ENCODE peak calls at places on chromosome 7, in five cellular contexts. One of them, this sample, is unnamed.

GRCh38 chr7:50595538-50596102 is 30.4 kb upstream of the DDC start:
- DNase-seq in trophoblast cell: peak
- DNase-seq in IMR-90: peak
- DNase-seq in neuronal stem cell: peak
- DNase-seq in H1: no peak
- DNase-seq in this sample: peak

GRCh38 chr7:24328050-24328449 is 44.1 kb downstream of the NPY start:
- DNase-seq in trophoblast cell: no peak
- DNase-seq in IMR-90: no peak
- DNase-seq in neuronal stem cell: no peak
- DNase-seq in H1: no peak
- DNase-seq in this sample: no peak

GRCh38 chr7:29564455-29565185 is 985 bp downstream of the PRR15 start:
- DNase-seq in trophoblast cell: peak
- DNase-seq in IMR-90: peak
- DNase-seq in neuronal stem cell: no peak
- DNase-seq in H1: no peak
- DNase-seq in this sample: peak

GRCh38 chr7:77288676-77289320 is 89.2 kb upstream of the FGL2 start:
- DNase-seq in trophoblast cell: no peak
- DNase-seq in IMR-90: peak
- DNase-seq in neuronal stem cell: no peak
- DNase-seq in H1: no peak
- DNase-seq in this sample: no peak

GRCh38 chr7:17206354-17206905 is 92.0 kb upstream of the AHR start:
- DNase-seq in trophoblast cell: no peak
- DNase-seq in IMR-90: no peak
- DNase-seq in neuronal stem cell: no peak
- DNase-seq in H1: no peak
- DNase-seq in this sample: no peak

GRCh38 chr7:100167912-100168323 is 499 bp downstream of the GAL3ST4 start:
- DNase-seq in trophoblast cell: no peak
- DNase-seq in IMR-90: no peak
- DNase-seq in neuronal stem cell: no peak
- DNase-seq in H1: no peak
- DNase-seq in this sample: peak

GRCh38 chr7:147308539-147308938 is 1191.9 kb downstream of the CNTNAP2 start:
- DNase-seq in trophoblast cell: no peak
- DNase-seq in IMR-90: no peak
- DNase-seq in neuronal stem cell: peak
- DNase-seq in H1: no peak
- DNase-seq in this sample: no peak

GRCh38 chr7:111476586-111477293 is 85.6 kb downstream of the IMMP2L start:
- DNase-seq in trophoblast cell: no peak
- DNase-seq in IMR-90: no peak
- DNase-seq in neuronal stem cell: no peak
- DNase-seq in H1: no peak
- DNase-seq in this sample: no peak

GRCh38 chr7:123275036-123275753 is 75.4 kb upstream of the SLC13A1 start:
- DNase-seq in trophoblast cell: no peak
- DNase-seq in IMR-90: no peak
- DNase-seq in neuronal stem cell: no peak
- DNase-seq in H1: no peak
- DNase-seq in this sample: no peak

GRCh38 chr7:74042746-74043522 is 15.0 kb downstream of the ELN start:
- DNase-seq in trophoblast cell: no peak
- DNase-seq in IMR-90: no peak
- DNase-seq in neuronal stem cell: no peak
- DNase-seq in H1: no peak
- DNase-seq in this sample: no peak

GRCh38 chr7:114481995-114482394 is 67.4 kb downstream of the FOXP2 start:
- DNase-seq in trophoblast cell: no peak
- DNase-seq in IMR-90: peak
- DNase-seq in neuronal stem cell: no peak
- DNase-seq in H1: no peak
- DNase-seq in this sample: no peak

GRCh38 chr7:157717211-157718174 is 380.7 kb downstream of the DNAJB6 start:
- DNase-seq in trophoblast cell: no peak
- DNase-seq in IMR-90: no peak
- DNase-seq in neuronal stem cell: no peak
- DNase-seq in H1: no peak
- DNase-seq in this sample: no peak

GRCh38 chr7:132063800-132064199 is 507.4 kb upstream of the PODXL start:
- DNase-seq in trophoblast cell: no peak
- DNase-seq in IMR-90: no peak
- DNase-seq in neuronal stem cell: no peak
- DNase-seq in H1: no peak
- DNase-seq in this sample: no peak

GRCh38 chr7:142804715-142805114 is 33.9 kb downstream of the PRSS2 start:
- DNase-seq in trophoblast cell: no peak
- DNase-seq in IMR-90: no peak
- DNase-seq in neuronal stem cell: no peak
- DNase-seq in H1: no peak
- DNase-seq in this sample: no peak

GRCh38 chr7:94975316-94975715 is 67.9 kb downstream of the PPP1R9A start:
- DNase-seq in trophoblast cell: no peak
- DNase-seq in IMR-90: no peak
- DNase-seq in neuronal stem cell: no peak
- DNase-seq in H1: no peak
- DNase-seq in this sample: no peak

GRCh38 chr7:5657901-5658300 is 123.6 kb downstream of the RNF216 start:
- DNase-seq in trophoblast cell: no peak
- DNase-seq in IMR-90: peak
- DNase-seq in neuronal stem cell: no peak
- DNase-seq in H1: no peak
- DNase-seq in this sample: no peak

GRCh38 chr7:104621332-104621731 is 292.9 kb downstream of the LHFPL3 start:
- DNase-seq in trophoblast cell: no peak
- DNase-seq in IMR-90: no peak
- DNase-seq in neuronal stem cell: no peak
- DNase-seq in H1: no peak
- DNase-seq in this sample: no peak

GRCh38 chr7:132646064-132646463 is 69.8 kb upstream of the PLXNA4 start:
- DNase-seq in trophoblast cell: no peak
- DNase-seq in IMR-90: no peak
- DNase-seq in neuronal stem cell: no peak
- DNase-seq in H1: no peak
- DNase-seq in this sample: no peak

GRCh38 chr7:19692111-19692828 is 16.6 kb downstream of the POLR1F start:
- DNase-seq in trophoblast cell: no peak
- DNase-seq in IMR-90: no peak
- DNase-seq in neuronal stem cell: no peak
- DNase-seq in H1: no peak
- DNase-seq in this sample: no peak

GRCh38 chr7:111867348-111867931 is 305.1 kb upstream of the IMMP2L start:
- DNase-seq in trophoblast cell: no peak
- DNase-seq in IMR-90: no peak
- DNase-seq in neuronal stem cell: no peak
- DNase-seq in H1: no peak
- DNase-seq in this sample: no peak

GRCh38 chr7:16934947-16935742 is 53.4 kb upstream of the AGR3 start:
- DNase-seq in trophoblast cell: no peak
- DNase-seq in IMR-90: peak
- DNase-seq in neuronal stem cell: no peak
- DNase-seq in H1: no peak
- DNase-seq in this sample: no peak

GRCh38 chr7:39353615-39354376 is 212.4 kb upstream of the YAE1 start:
- DNase-seq in trophoblast cell: peak
- DNase-seq in IMR-90: no peak
- DNase-seq in neuronal stem cell: peak
- DNase-seq in H1: peak
- DNase-seq in this sample: peak

DNA sequence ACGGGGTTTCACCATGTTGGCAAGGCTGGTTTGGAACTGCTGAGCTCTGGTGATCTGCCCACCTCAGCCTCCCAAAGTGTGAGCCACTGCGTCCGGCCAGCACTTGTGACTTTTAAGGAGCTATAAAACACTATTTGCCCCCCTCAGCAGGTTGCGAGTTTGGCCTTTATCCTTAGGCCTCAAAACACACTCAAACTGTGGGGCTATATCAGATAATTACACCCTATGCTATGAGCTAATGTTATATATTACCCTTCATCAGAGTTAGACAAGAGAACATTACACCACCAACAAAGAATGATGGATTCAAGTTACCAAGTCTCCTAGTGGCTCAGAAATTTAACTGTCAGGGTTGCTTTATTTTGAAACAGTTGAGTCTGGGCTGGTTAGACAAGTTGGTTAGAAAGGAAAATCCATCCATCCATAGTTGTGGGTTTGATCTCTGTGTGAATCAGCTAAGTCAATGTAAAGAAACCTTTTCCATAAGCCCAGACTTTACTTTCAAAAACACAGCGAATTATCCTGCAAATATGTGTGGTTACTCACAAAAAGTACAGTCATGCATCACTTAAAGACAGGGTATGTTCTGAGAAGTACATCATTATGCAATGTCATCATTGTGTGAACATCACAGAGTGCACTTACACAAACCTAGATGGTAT is 115.8 kb downstream of the SEMA3D start:
- DNase-seq in trophoblast cell: no peak
- DNase-seq in IMR-90: peak
- DNase-seq in neuronal stem cell: no peak
- DNase-seq in H1: no peak
- DNase-seq in this sample: no peak
- H3K4ac ChIP-seq in trophoblast cell: no peak
- H3K4ac ChIP-seq in IMR-90: no peak
- H3K4ac ChIP-seq in neuronal stem cell: no peak
- H3K4ac ChIP-seq in H1: no peak
- H3K4ac ChIP-seq in this sample: no peak

GRCh38 chr7:139681812-139682135 is 96.0 kb downstream of the HIPK2 start:
- DNase-seq in trophoblast cell: no peak
- DNase-seq in IMR-90: no peak
- DNase-seq in neuronal stem cell: no peak
- DNase-seq in H1: no peak
- DNase-seq in this sample: no peak
- H3K14ac ChIP-seq in trophoblast cell: no peak
- H3K14ac ChIP-seq in IMR-90: peak
- H3K14ac ChIP-seq in neuronal stem cell: no peak
- H3K14ac ChIP-seq in H1: no peak
- H3K14ac ChIP-seq in this sample: peak

DNA sequence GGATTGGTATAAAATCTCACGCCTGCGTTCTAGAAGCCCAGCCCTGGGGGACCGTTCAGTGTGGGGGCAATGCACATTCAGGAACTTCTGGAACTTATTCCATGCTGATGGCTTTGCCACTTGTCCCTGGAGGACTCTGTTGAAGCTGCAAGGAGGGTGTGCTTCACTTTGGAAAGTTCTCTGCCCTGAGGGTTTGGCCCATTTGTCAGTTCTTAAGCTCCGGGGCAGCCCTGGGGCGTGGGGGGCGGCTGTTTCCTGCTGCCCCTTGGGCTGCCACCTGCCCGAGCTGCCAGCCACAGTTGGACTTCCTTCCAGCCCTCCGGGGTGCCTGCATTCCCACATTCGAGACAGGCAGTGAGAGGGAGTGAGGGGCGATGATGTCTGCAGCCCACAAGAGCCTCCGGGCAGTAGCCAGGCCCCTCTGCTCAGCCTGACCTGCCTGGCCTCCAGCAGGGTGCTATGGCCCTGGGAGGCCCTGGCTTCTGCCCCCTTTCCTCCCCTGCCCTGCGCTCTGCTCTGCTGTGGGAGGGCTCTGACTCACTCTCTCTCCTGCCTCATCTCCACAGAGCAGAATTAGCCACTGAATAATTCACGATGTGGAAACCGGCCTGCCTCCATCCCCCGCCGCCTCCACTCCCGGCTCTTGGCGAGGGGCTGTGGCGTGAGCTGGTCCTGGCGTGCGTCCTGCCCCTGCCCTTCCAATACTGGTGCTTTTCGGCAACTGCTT is 1.9 kb downstream of the TTYH3 start:
- DNase-seq in trophoblast cell: peak
- DNase-seq in IMR-90: peak
- DNase-seq in neuronal stem cell: no peak
- DNase-seq in H1: no peak
- DNase-seq in this sample: no peak
- H3K4ac ChIP-seq in trophoblast cell: peak
- H3K4ac ChIP-seq in IMR-90: peak
- H3K4ac ChIP-seq in neuronal stem cell: peak
- H3K4ac ChIP-seq in H1: peak
- H3K4ac ChIP-seq in this sample: no peak

DNA sequence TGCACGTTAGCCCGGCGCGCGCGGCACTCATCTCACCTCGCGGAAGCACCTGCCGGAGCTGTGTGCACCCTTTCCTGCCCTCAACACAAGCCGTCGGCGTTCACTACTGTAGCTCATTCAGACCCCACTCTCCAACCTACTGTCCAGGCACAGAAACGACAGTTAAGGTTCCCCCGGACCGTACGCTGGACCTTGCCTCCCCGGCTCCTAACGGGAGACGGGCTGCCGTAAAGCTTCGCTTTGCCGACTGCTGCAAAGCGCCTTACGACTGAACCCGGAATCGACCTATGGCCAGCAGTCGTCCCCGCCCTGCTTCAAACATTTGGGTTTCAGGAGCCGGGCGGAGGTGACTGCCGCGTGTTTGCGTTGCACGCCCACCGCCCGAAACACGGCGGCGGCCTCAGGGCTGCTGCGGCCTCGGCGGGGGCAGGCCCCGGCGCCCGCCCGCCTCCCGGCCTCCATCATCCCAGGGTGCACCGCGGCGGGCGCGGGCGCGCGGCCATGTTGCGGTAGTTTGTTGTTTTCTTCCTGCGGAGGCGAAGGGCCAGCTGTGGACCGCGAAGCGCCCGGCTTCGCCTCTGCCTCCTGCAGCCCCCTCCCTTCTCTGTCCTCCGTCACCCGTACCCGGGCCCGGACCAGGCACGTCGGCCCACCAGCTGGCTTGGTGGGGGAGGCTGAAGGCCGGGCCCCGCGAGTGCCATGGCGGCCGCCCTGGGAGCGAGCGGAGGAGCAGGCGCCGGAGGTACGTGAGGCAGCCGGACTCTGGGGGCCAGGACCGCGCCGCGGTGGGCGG is at the start of gene RBM33:
- DNase-seq in trophoblast cell: peak
- DNase-seq in IMR-90: peak
- DNase-seq in neuronal stem cell: peak
- DNase-seq in H1: peak
- DNase-seq in this sample: peak
- H3K14ac ChIP-seq in trophoblast cell: peak
- H3K14ac ChIP-seq in IMR-90: peak
- H3K14ac ChIP-seq in neuronal stem cell: peak
- H3K14ac ChIP-seq in H1: no peak
- H3K14ac ChIP-seq in this sample: peak